ENCODE peak calls at places on chromosomes 16 and 17, in four cellular contexts. H, S, V and N are unnamed samples.

GRCh38 chr17:67442787-67443624 is 65.9 kb downstream of the PITPNC1 start:
- DNase-seq in H (no peak), S (no peak), V (no peak), N (no peak)

GRCh38 chr17:65283704-65284103 is 146.5 kb downstream of the RGS9 start:
- DNase-seq in H (no peak), S (no peak), V (no peak), N (no peak)

GRCh38 chr16:80274576-80275191 is 266.1 kb upstream of the DYNLRB2 start:
- DNase-seq in H (no peak), S (no peak), V (peak; percentile 29), N (no peak)

GRCh38 chr17:42844271-42844670 is at the start of gene AOC2:
- DNase-seq in H (no peak), S (no peak), V (peak; percentile 54), N (no peak)

GRCh38 chr17:6163632-6164319 is 93.6 kb downstream of the WSCD1 start:
- DNase-seq in H (no peak), S (no peak), V (peak; percentile 1), N (no peak)

GRCh38 chr17:68398731-68399637 is 58.3 kb downstream of the WIPI1 start:
- DNase-seq in H (peak; percentile 53), S (peak; percentile 96), V (peak; percentile 86), N (peak; percentile 85)

GRCh38 chr16:4016648-4017047 is 99.6 kb downstream of the ADCY9 start:
- DNase-seq in H (no peak), S (no peak), V (peak; percentile 58), N (no peak)

GRCh38 chr16:78890496-78890895 is 710.0 kb downstream of the MAF start:
- DNase-seq in H (no peak), S (no peak), V (no peak), N (no peak)

GRCh38 chr17:79929257-79930076 is 90.2 kb upstream of the CBX4 start:
- DNase-seq in H (no peak), S (no peak), V (no peak), N (no peak)

GRCh38 chr16:57640612-57641011 is 12.2 kb downstream of the ADGRG1 start:
- DNase-seq in H (no peak), S (no peak), V (no peak), N (no peak)

GRCh38 chr16:3188925-3189825 is 1.2 kb downstream of the OR1F1 start:
- DNase-seq in H (no peak), S (peak; percentile 52), V (peak; percentile 54), N (no peak)

GRCh38 chr17:30368896-30369720 is 9.6 kb upstream of the CPD start:
- DNase-seq in H (no peak), S (no peak), V (no peak), N (no peak)

GRCh38 chr17:32302860-32303649 is 37.4 kb downstream of the RHBDL3 start:
- DNase-seq in H (no peak), S (no peak), V (no peak), N (no peak)

GRCh38 chr17:44385287-44386181 is 3.9 kb downstream of the ITGA2B start:
- DNase-seq in H (peak; percentile 78), S (peak; percentile 86), V (peak; percentile 82), N (no peak)

GRCh38 chr17:21363776-21364642 is 12.1 kb upstream of the KCNJ12 start:
- DNase-seq in H (no peak), S (no peak), V (no peak), N (no peak)

DNA sequence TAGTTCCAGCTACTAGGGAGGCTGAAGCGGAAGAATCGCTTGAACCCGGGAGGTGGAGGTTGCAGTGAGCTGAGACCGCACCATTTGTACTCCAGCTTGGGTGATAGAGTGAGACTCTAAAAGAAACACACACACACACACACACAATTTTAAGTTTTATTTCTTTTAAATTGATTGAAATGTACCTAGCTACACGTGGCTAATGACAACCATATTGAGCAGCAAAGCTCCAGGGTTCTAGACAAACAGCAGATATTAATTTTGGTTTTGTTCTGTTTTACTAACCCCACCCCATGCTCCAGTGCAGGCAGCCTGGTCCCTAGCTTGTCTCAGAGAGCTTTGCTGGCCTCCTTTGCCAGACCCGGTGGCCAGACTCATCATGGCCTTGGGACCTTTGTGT is 16.0 kb upstream of the RAI1 start:
- DNase-seq in H (no peak), S (no peak), V (no peak), N (no peak)
- H3K4me3 ChIP-seq in H (no peak overlapping the region), S (no peak overlapping the region), V (no peak overlapping the region), N (no peak overlapping the region)

DNA sequence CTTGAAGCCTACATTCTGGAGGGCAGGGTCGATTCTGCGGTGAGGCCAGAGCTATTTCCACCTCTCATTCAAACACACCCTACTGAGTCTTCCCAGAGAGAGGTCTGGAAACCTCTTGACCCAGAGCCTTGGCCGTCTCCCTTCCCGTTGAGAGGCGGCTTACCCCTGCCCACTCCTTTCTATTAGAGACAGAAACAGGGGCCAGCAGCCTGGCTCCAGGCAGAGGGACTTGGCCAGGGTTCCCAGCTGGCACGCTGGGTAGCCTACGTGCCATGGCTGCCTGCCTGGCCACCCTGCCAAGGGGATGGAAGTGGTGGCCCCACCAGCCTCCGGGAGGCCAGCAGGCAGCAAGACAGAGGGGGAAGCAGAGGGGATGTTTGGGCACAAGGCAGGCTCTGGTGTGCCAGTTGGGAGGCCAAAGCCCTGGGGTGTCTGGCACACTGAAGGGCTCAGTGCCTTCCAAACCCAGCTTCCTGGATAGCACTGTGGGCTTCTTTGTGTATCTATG is 6.0 kb downstream of the STAC2 start:
- DNase-seq in H (no peak), S (no peak), V (no peak), N (no peak)
- H3K4me1 ChIP-seq in H (peaks cover 2% of the 10 kb centered on the region), S (peaks cover 15% of the 10 kb centered on the region), V (peaks cover 6% of the 10 kb centered on the region), N (peaks cover 3% of the 10 kb centered on the region)

DNA sequence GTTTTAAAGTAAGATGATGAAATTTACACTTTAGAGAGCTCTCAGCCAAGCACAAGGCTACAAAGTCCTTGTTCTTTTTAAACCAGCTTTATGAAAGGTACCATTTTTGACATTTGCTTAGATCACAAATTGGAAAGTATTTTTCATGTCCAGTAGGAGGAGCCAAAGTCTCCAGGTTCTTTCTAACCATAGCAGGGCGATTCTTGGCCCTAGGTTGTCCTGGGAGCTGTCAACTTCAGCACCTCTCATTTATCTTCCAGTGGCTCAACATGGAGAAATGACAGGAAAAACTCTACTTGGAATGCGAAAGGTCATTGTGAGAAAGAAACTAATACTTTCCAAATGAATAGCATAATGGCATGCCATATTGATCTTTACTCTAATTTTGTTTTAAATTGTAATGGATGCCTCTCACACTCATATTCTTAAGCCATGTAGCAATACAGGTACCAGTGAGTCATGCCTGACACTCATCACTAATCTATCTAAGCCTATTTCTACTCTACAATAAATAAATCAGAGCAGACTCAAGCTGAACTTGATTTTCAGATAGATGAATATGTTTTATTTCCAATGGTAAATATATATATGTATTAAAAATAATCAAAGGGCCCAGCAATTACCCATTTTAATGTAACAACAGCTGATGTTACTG is 919.1 kb upstream of the EEF2KMT start:
- DNase-seq in H (no peak), S (peak; percentile 22), V (no peak), N (no peak)
- TF ChIP-seq CTCF in H (no peak), S (peak; percentile 25), V (no peak), N (no peak)

DNA sequence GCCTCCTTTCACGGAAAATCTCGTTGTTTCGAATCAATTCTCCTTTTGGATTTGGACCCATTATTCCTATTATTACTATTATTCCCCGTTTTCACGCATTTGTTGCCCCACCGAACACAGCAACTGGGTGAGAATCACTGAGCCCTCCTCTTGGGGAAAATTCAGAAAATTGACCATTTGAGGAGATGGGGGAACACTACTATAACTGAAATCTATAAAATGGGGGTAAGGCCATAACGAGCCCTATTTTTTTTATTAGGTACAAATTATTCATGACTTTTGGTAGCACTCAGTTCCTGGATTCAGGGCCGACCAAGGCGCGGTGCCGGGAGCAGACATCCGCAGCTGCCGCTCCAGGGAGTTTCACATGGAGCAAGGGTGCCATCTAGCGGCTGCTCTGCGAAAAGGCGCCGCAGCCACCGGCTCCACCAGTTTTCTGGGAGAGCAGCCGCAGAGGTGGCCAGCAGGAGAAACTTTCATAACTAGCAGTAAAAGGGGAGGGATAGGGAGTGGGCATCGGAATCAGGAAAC is 3.3 kb upstream of the HOXB8 start:
- DNase-seq in H (peak; percentile 84), S (peak; percentile 97), V (peak; percentile 87), N (no peak)
- H3K4me3 ChIP-seq in H (no peak overlapping the region), S (no peak overlapping the region), V (no peak overlapping the region), N (no peak overlapping the region)

GRCh38 chr17:19270951-19271611 is 33.9 kb downstream of the EPN2 start:
- DNase-seq in H (no peak), S (no peak), V (no peak), N (no peak)
- H3K4me1 ChIP-seq in H (peaks cover 27% of the 10 kb centered on the region), S (peaks cover 16% of the 10 kb centered on the region), V (peaks cover 29% of the 10 kb centered on the region), N (peaks cover 96% of the 10 kb centered on the region)

GRCh38 chr17:77246110-77247047 is 105.6 kb downstream of the SEC14L1 start:
- DNase-seq in H (no peak), S (no peak), V (no peak), N (no peak)

GRCh38 chr17:77240976-77241375 is 100.2 kb downstream of the SEC14L1 start:
- DNase-seq in H (no peak), S (no peak), V (no peak), N (no peak)

GRCh38 chr17:77247048-77247541 is 106.3 kb downstream of the SEC14L1 start:
- DNase-seq in H (peak; percentile 81), S (peak; percentile 82), V (peak; percentile 88), N (no peak)

GRCh38 chr17:77245162-77245926 is 104.6 kb downstream of the SEC14L1 start:
- DNase-seq in H (no peak), S (no peak), V (no peak), N (no peak)

GRCh38 chr17:77242118-77242800 is 101.5 kb downstream of the SEC14L1 start:
- DNase-seq in H (no peak), S (no peak), V (no peak), N (no peak)
- TF ChIP-seq CTCF in H (no peak), S (no peak), V (no peak), N (no peak)

GRCh38 chr16:75256059-75256870 is 4.8 kb upstream of the BCAR1 start:
- DNase-seq in H (no peak), S (no peak), V (no peak), N (no peak)
- H3K4me3 ChIP-seq in H (no peak overlapping the region), S (no peak overlapping the region), V (no peak overlapping the region), N (no peak overlapping the region)

DNA sequence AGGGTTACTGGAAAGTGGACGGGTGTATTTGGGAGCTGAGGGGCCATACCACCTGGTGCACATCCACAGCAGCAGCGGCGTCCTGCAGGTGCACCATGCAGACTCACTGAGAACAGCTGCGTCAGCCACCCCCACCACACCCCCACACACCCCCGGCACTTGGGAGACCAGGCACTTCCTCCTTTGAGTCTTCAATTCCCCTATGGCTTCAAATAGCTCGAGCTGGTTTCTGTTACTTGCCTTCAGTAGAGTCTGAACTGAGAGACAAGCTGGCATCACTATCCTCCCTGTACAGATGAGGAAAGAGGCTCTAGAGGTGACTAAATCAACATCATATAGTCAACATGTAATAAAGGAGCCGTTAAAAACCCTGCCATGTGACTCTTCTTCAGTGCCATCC is 15.4 kb downstream of the CUEDC1 start:
- DNase-seq in H (no peak), S (no peak), V (no peak), N (no peak)
- H3K4me1 ChIP-seq in H (peaks cover 33% of the 10 kb centered on the region), S (peaks cover 94% of the 10 kb centered on the region), V (peaks cover 20% of the 10 kb centered on the region), N (peaks cover 99% of the 10 kb centered on the region)